ENCODE peak calls at places on chromosomes 2 and 18, in six cellular contexts. One of them, this sample, is unnamed.
A peak's percentile ranks its signal among the peaks of the same experiment; 100 is the strongest.

GRCh38 chr18:62249478-62250097 is 62.5 kb downstream of the RELCH start:
- DNase-seq in A549: peak; percentile 28
- DNase-seq in breast epithelium: peak; percentile 73
- DNase-seq in thoracic aorta: peak; percentile 51
- DNase-seq in brain microvascular endothelial cell: peak; percentile 80
- DNase-seq in neural progenitor cell: peak; percentile 80
- DNase-seq in this sample: peak; percentile 60

GRCh38 chr2:95374916-95375471 is 27.5 kb upstream of the FAHD2A start:
- DNase-seq in brain microvascular endothelial cell: no peak
- DNase-seq in A549: no peak
- DNase-seq in breast epithelium: no peak
- DNase-seq in thoracic aorta: no peak
- DNase-seq in neural progenitor cell: no peak
- DNase-seq in this sample: no peak

GRCh38 chr2:206984206-206984605 is 44.9 kb downstream of the CPO start:
- DNase-seq in brain microvascular endothelial cell: peak; percentile 42
- DNase-seq in A549: no peak
- DNase-seq in neural progenitor cell: no peak
- DNase-seq in breast epithelium: no peak
- DNase-seq in thoracic aorta: no peak
- DNase-seq in this sample: no peak

GRCh38 chr18:13482641-13482945 is 243.8 kb downstream of the FAM210A start:
- DNase-seq in breast epithelium: no peak
- DNase-seq in brain microvascular endothelial cell: no peak
- DNase-seq in thoracic aorta: no peak
- DNase-seq in A549: no peak
- DNase-seq in neural progenitor cell: no peak
- DNase-seq in this sample: no peak

GRCh38 chr2:129796216-129796615 is 183.2 kb upstream of the RAB6C start:
- DNase-seq in brain microvascular endothelial cell: no peak
- DNase-seq in breast epithelium: no peak
- DNase-seq in A549: no peak
- DNase-seq in thoracic aorta: no peak
- DNase-seq in neural progenitor cell: no peak
- DNase-seq in this sample: peak; percentile 70

GRCh38 chr2:37776487-37776886 is 105.0 kb upstream of the CDC42EP3 start:
- DNase-seq in brain microvascular endothelial cell: peak; percentile 79
- DNase-seq in A549: peak; percentile 60
- DNase-seq in neural progenitor cell: no peak
- DNase-seq in thoracic aorta: peak; percentile 17
- DNase-seq in breast epithelium: no peak
- DNase-seq in this sample: no peak

GRCh38 chr2:232534940-232535735 is 4.4 kb upstream of the CHRNG start:
- DNase-seq in neural progenitor cell: no peak
- DNase-seq in brain microvascular endothelial cell: no peak
- DNase-seq in thoracic aorta: no peak
- DNase-seq in breast epithelium: no peak
- DNase-seq in A549: no peak
- DNase-seq in this sample: no peak

GRCh38 chr2:99488999-99489757 is 639 bp downstream of the REV1 start:
- DNase-seq in neural progenitor cell: peak; percentile 84
- DNase-seq in brain microvascular endothelial cell: peak; percentile 25
- DNase-seq in thoracic aorta: no peak
- DNase-seq in breast epithelium: peak; percentile 35
- DNase-seq in A549: peak; percentile 44
- DNase-seq in this sample: peak; percentile 91

GRCh38 chr2:123047186-123047585 is 977.9 kb upstream of the CNTNAP5 start:
- DNase-seq in A549: no peak
- DNase-seq in brain microvascular endothelial cell: no peak
- DNase-seq in thoracic aorta: no peak
- DNase-seq in breast epithelium: no peak
- DNase-seq in neural progenitor cell: no peak
- DNase-seq in this sample: no peak

GRCh38 chr2:143891879-143892308 is 628.0 kb downstream of the ZEB2 start:
- DNase-seq in neural progenitor cell: peak; percentile 90
- DNase-seq in brain microvascular endothelial cell: no peak
- DNase-seq in breast epithelium: no peak
- DNase-seq in thoracic aorta: no peak
- DNase-seq in A549: no peak
- DNase-seq in this sample: no peak

GRCh38 chr2:57497489-57498096 is 549.0 kb upstream of the VRK2 start:
- DNase-seq in brain microvascular endothelial cell: peak; percentile 63
- DNase-seq in A549: peak; percentile 16
- DNase-seq in thoracic aorta: no peak
- DNase-seq in neural progenitor cell: peak; percentile 74
- DNase-seq in breast epithelium: no peak
- DNase-seq in this sample: peak; percentile 36

GRCh38 chr2:209937893-209938292 is 64.5 kb upstream of the RPE start:
- DNase-seq in breast epithelium: no peak
- DNase-seq in A549: no peak
- DNase-seq in thoracic aorta: no peak
- DNase-seq in neural progenitor cell: no peak
- DNase-seq in brain microvascular endothelial cell: no peak
- DNase-seq in this sample: no peak

GRCh38 chr18:61606759-61607158 is 273.5 kb downstream of the CDH20 start:
- DNase-seq in brain microvascular endothelial cell: peak; percentile 89
- DNase-seq in thoracic aorta: peak; percentile 7
- DNase-seq in neural progenitor cell: peak; percentile 56
- DNase-seq in breast epithelium: peak; percentile 80
- DNase-seq in A549: peak; percentile 30
- DNase-seq in this sample: peak; percentile 65

GRCh38 chr2:43031471-43032224 is 194.8 kb downstream of the ZFP36L2 start:
- DNase-seq in neural progenitor cell: no peak
- DNase-seq in brain microvascular endothelial cell: no peak
- DNase-seq in A549: no peak
- DNase-seq in thoracic aorta: no peak
- DNase-seq in breast epithelium: no peak
- DNase-seq in this sample: peak; percentile 11

GRCh38 chr18:56413862-56414261 is 224.5 kb downstream of the TXNL1 start:
- DNase-seq in A549: no peak
- DNase-seq in breast epithelium: no peak
- DNase-seq in brain microvascular endothelial cell: no peak
- DNase-seq in thoracic aorta: no peak
- DNase-seq in neural progenitor cell: no peak
- DNase-seq in this sample: no peak

GRCh38 chr2:47560107-47560819 is 157.3 kb downstream of the MSH2 start:
- DNase-seq in A549: no peak
- DNase-seq in neural progenitor cell: no peak
- DNase-seq in brain microvascular endothelial cell: no peak
- DNase-seq in thoracic aorta: no peak
- DNase-seq in breast epithelium: no peak
- DNase-seq in this sample: no peak

GRCh38 chr2:237865623-237866041 is 6.2 kb downstream of the RAMP1 start:
- DNase-seq in brain microvascular endothelial cell: no peak
- DNase-seq in breast epithelium: no peak
- DNase-seq in neural progenitor cell: peak; percentile 1
- DNase-seq in thoracic aorta: no peak
- DNase-seq in A549: no peak
- DNase-seq in this sample: peak; percentile 43

GRCh38 chr2:136325844-136326291 is 207.9 kb upstream of the CXCR4 start:
- DNase-seq in breast epithelium: no peak
- DNase-seq in thoracic aorta: no peak
- DNase-seq in brain microvascular endothelial cell: no peak
- DNase-seq in A549: no peak
- DNase-seq in neural progenitor cell: no peak
- DNase-seq in this sample: no peak

GRCh38 chr2:40642726-40643125 is 190.8 kb upstream of the SLC8A1 start:
- DNase-seq in A549: no peak
- DNase-seq in brain microvascular endothelial cell: no peak
- DNase-seq in thoracic aorta: no peak
- DNase-seq in breast epithelium: no peak
- DNase-seq in neural progenitor cell: no peak
- DNase-seq in this sample: no peak

GRCh38 chr2:12675801-12676200 is 40.9 kb upstream of the TRIB2 start:
- DNase-seq in neural progenitor cell: no peak
- DNase-seq in breast epithelium: no peak
- DNase-seq in A549: no peak
- DNase-seq in thoracic aorta: no peak
- DNase-seq in brain microvascular endothelial cell: peak; percentile 18
- DNase-seq in this sample: no peak

GRCh38 chr2:224008702-224009261 is 30.3 kb downstream of the SERPINE2 start:
- DNase-seq in A549: no peak
- DNase-seq in brain microvascular endothelial cell: no peak
- DNase-seq in thoracic aorta: no peak
- DNase-seq in breast epithelium: no peak
- DNase-seq in neural progenitor cell: peak; percentile 66
- DNase-seq in this sample: no peak

GRCh38 chr2:220332886-220333285 is 705.5 kb downstream of the SLC4A3 start:
- DNase-seq in neural progenitor cell: no peak
- DNase-seq in breast epithelium: no peak
- DNase-seq in A549: no peak
- DNase-seq in thoracic aorta: no peak
- DNase-seq in brain microvascular endothelial cell: no peak
- DNase-seq in this sample: no peak

GRCh38 chr2:26245231-26245732 is 543 bp downstream of the HADHB start:
- DNase-seq in A549: peak; percentile 21
- DNase-seq in breast epithelium: peak; percentile 31
- DNase-seq in thoracic aorta: no peak
- DNase-seq in brain microvascular endothelial cell: peak; percentile 24
- DNase-seq in neural progenitor cell: peak; percentile 75
- DNase-seq in this sample: no peak

DNA sequence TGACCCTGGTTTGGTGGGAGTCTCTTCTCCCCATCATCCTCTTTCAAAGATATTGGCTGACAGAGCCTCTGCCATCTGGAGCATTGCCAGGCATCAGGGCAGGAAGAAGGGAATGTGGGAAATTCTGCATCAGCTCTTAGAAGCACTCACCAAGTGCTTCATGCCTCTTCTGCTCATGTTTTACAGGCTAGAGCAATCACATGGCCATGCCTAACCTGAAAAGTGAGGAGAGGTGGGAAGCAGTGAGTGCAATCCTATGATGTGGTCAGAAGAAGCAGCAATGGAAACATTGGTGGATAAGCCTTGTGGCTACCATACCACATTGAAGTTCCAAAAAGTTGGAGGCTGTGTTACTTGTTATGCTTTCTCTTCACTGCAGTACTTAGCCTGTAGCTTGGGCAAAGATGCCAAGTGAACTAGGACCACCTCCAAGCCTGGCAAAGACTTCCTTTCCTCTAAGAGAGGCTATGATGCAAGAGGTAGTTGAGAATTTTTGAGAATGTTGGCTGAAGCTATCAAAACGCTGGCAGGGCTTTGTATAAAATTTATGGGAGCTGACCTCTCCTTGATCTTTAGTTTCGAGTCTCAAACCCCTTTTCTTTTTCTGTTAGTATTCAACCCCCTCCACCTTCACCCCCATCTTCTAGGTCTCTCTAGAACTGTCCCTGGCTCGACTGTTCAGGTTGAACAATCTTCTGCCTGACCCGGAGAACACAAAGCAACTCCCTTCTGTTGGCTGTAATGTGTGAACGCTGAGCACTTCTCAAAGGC is 64.2 kb downstream of the BCL2L11 start:
- DNase-seq in A549: no peak
- DNase-seq in brain microvascular endothelial cell: no peak
- DNase-seq in breast epithelium: peak; percentile 76
- DNase-seq in thoracic aorta: no peak
- DNase-seq in neural progenitor cell: no peak
- DNase-seq in this sample: no peak
- H3K27ac ChIP-seq in A549: peak overlapping the region; percentile 54
- H3K27ac ChIP-seq in brain microvascular endothelial cell: no peak overlapping the region
- H3K27ac ChIP-seq in breast epithelium: peak overlapping the region; percentile 56
- H3K27ac ChIP-seq in thoracic aorta: peak overlapping the region; percentile 49
- H3K27ac ChIP-seq in neural progenitor cell: no peak overlapping the region
- H3K27ac ChIP-seq in this sample: peak overlapping the region; percentile 40

DNA sequence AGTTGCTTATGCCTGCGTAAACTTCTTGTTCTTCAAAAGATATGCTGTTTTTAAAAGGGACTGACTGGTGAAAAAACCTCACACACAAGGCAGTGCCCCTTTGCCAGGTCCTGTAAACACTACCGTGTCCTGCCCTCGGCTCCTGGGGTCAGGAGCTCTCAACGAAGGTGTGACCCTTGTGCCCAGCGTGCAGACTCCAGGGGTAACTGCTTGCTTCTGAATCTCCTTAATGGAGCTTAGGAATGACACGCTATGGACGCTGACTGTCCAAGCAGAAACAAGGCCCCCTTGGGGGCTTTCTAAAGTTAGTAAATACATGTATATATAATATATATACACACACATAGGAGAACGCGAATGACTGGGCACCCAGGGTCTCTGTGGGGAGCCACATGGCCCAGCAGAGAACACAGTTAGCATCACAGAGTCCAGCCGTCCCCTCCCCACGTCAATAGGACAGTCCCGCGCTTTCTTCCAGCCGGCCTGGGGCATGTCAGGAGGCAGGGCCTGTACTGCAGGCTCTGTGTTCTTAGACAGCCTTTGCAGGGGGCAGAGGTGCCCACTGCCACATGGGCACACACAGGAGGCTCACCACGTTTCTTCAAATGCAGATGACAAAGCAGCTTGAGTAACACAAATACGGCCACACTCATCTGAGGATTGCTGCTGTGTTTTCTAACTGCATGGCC is 96.1 kb downstream of the HDAC4 start:
- DNase-seq in thoracic aorta: no peak
- DNase-seq in brain microvascular endothelial cell: no peak
- DNase-seq in A549: no peak
- DNase-seq in breast epithelium: no peak
- DNase-seq in neural progenitor cell: no peak
- DNase-seq in this sample: no peak
- H3K27ac ChIP-seq in thoracic aorta: no peak overlapping the region
- H3K27ac ChIP-seq in brain microvascular endothelial cell: no peak overlapping the region
- H3K27ac ChIP-seq in A549: no peak overlapping the region
- H3K27ac ChIP-seq in breast epithelium: peak overlapping the region; percentile 42
- H3K27ac ChIP-seq in neural progenitor cell: peak overlapping the region; percentile 62
- H3K27ac ChIP-seq in this sample: no peak overlapping the region

GRCh38 chr18:10926565-10927194 is 222.7 kb downstream of the PIEZO2 start:
- DNase-seq in breast epithelium: no peak
- DNase-seq in brain microvascular endothelial cell: peak; percentile 82
- DNase-seq in neural progenitor cell: no peak
- DNase-seq in A549: no peak
- DNase-seq in thoracic aorta: no peak
- DNase-seq in this sample: no peak
- H3K27ac ChIP-seq in breast epithelium: peak overlapping the region; percentile 46
- H3K27ac ChIP-seq in brain microvascular endothelial cell: peak overlapping the region; percentile 95
- H3K27ac ChIP-seq in neural progenitor cell: no peak overlapping the region
- H3K27ac ChIP-seq in A549: no peak overlapping the region
- H3K27ac ChIP-seq in thoracic aorta: peak overlapping the region; percentile 53
- H3K27ac ChIP-seq in this sample: peak overlapping the region; percentile 73

GRCh38 chr2:197577446-197577845 is 61.6 kb downstream of the MOB4 start:
- DNase-seq in neural progenitor cell: no peak
- DNase-seq in thoracic aorta: no peak
- DNase-seq in A549: no peak
- DNase-seq in brain microvascular endothelial cell: no peak
- DNase-seq in breast epithelium: no peak
- DNase-seq in this sample: no peak
- H3K27ac ChIP-seq in neural progenitor cell: no peak overlapping the region
- H3K27ac ChIP-seq in thoracic aorta: no peak overlapping the region
- H3K27ac ChIP-seq in A549: peak overlapping the region; percentile 56
- H3K27ac ChIP-seq in brain microvascular endothelial cell: no peak overlapping the region
- H3K27ac ChIP-seq in breast epithelium: no peak overlapping the region
- H3K27ac ChIP-seq in this sample: no peak overlapping the region

DNA sequence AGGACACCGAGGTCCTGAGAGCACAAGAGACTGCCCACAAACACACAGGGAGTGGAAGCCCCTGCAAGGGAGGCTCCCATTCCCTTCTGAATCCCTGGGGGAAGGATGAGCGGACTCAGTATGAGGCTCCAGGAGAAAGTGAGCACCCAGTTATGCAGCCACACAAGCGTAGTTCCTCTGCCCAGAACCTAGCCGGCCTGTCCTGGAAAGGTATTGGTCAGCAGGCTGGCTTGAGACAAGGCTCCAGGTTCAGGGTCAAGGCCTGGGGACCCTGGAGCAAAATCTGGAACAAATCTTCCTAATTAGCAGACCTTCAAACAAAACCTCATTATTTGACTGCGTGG is 1.2 kb upstream of the CAPG start:
- DNase-seq in neural progenitor cell: no peak
- DNase-seq in brain microvascular endothelial cell: no peak
- DNase-seq in A549: no peak
- DNase-seq in breast epithelium: no peak
- DNase-seq in thoracic aorta: no peak
- DNase-seq in this sample: no peak
- H3K27ac ChIP-seq in neural progenitor cell: no peak overlapping the region
- H3K27ac ChIP-seq in brain microvascular endothelial cell: no peak overlapping the region
- H3K27ac ChIP-seq in A549: no peak overlapping the region
- H3K27ac ChIP-seq in breast epithelium: peak overlapping the region; percentile 81
- H3K27ac ChIP-seq in thoracic aorta: no peak overlapping the region
- H3K27ac ChIP-seq in this sample: no peak overlapping the region

This sample was measured in left lung.